ENCODE peak calls at places on chromosomes 5 and 9, in seven cellular contexts. J is stimulated activated CD8-positive, alpha-beta memory T cell treated with anti-CD3 and anti-CD28 coated beads, Interleukin-4, amount 100 ng/mL, for 4 hours; F is activated CD8-positive, alpha-beta T cell treated with anti-CD3 and anti-CD28 coated beads for 36 hours; S is HEK293T; D is neuronal stem cell; K is left ventricle myocardium superior; P is activated T-cell treated with anti-CD3 and anti-CD28 coated beads, Interleukin-2, amount 50 U/mL, for 48 hours. B is an unnamed sample.
A peak's percentile ranks its signal among the peaks of the same experiment; 100 is the strongest.

GRCh38 chr5:98705841-98706240 is 67.6 kb upstream of the RGMB start:
- DNase-seq in K (no peak), S (no peak), D (no peak), J (no peak), F (no peak), P (no peak), B (no peak)

GRCh38 chr9:93669116-93669957 is 93.0 kb downstream of the PHF2 start:
- DNase-seq in D (no peak), F (no peak), K (peak; percentile 23), S (no peak), P (no peak), J (no peak), B (no peak)

GRCh38 chr9:5453673-5454072 is 3.3 kb downstream of the CD274 start:
- DNase-seq in J (no peak), F (peak; percentile 43), D (no peak), S (no peak), P (peak; percentile 35), K (peak; percentile 54), B (no peak)

GRCh38 chr9:14880951-14881465 is 29.2 kb downstream of the FREM1 start:
- DNase-seq in D (no peak), J (no peak), F (no peak), K (no peak), P (no peak), S (no peak), B (no peak)

GRCh38 chr9:78091736-78092135 is 60.1 kb upstream of the GNAQ start:
- DNase-seq in P (no peak), K (no peak), S (no peak), J (no peak), D (no peak), F (no peak), B (no peak)

GRCh38 chr5:77843570-77844407 is 67.7 kb upstream of the TBCA start:
- DNase-seq in F (no peak), J (no peak), P (no peak), D (no peak), S (no peak), K (no peak), B (peak; percentile 57)

GRCh38 chr5:126988021-126988569 is 42.3 kb downstream of the MARCHF3 start:
- DNase-seq in F (peak; percentile 63), J (no peak), P (peak; percentile 32), D (no peak), K (no peak), S (no peak), B (no peak)

GRCh38 chr9:112086627-112087026 is 88.5 kb downstream of the SUSD1 start:
- DNase-seq in J (no peak), K (no peak), S (peak; percentile 20), P (no peak), F (no peak), D (no peak), B (no peak)

GRCh38 chr5:140175367-140176027 is 509 bp downstream of the CYSTM1 start:
- DNase-seq in P (peak; percentile 74), F (peak; percentile 77), S (peak; percentile 68), K (peak; percentile 87), J (peak; percentile 31), D (peak; percentile 70), B (peak; percentile 84)

GRCh38 chr9:72633966-72634365 is 112.6 kb downstream of the TMC1 start:
- DNase-seq in K (no peak), D (no peak), J (no peak), S (no peak), P (peak; percentile 35), F (peak; percentile 33), B (no peak)

GRCh38 chr9:88993327-88993726 is 2.1 kb downstream of the S1PR3 start:
- DNase-seq in S (no peak), J (no peak), K (no peak), D (no peak), F (no peak), P (no peak), B (no peak)

GRCh38 chr5:6461793-6462650 is 13.4 kb downstream of the UBE2QL1 start:
- DNase-seq in J (no peak), D (no peak), F (no peak), K (no peak), P (no peak), S (no peak), B (no peak)

B was measured in SJCRH30.